ENCODE peak calls at places on chromosomes 13 and 19, in six cellular contexts. One of them, this sample, is unnamed.

GRCh38 chr13:89163081-89163480 is 1491.9 kb downstream of the SLITRK5 start:
- DNase-seq in activated CD4-positive, CD25-positive, alpha-beta regulatory T cell treated with anti-CD3 and anti-CD28 coated beads, Interleukin-2, amount 50 U/mL, for 72 hours: no peak
- DNase-seq in renal cortical epithelial cell: no peak
- DNase-seq in activated naive CD8-positive, alpha-beta T cell treated with anti-CD3 and anti-CD28 coated beads, Interleukin-2, amount 50 U/mL, for 24 hours: no peak
- DNase-seq in GM04503: no peak
- DNase-seq in foreskin fibroblast: no peak
- DNase-seq in this sample: no peak

GRCh38 chr13:21567714-21568113 is 36.3 kb downstream of the MICU2 start:
- DNase-seq in activated CD4-positive, CD25-positive, alpha-beta regulatory T cell treated with anti-CD3 and anti-CD28 coated beads, Interleukin-2, amount 50 U/mL, for 72 hours: no peak
- DNase-seq in foreskin fibroblast: no peak
- DNase-seq in activated naive CD8-positive, alpha-beta T cell treated with anti-CD3 and anti-CD28 coated beads, Interleukin-2, amount 50 U/mL, for 24 hours: no peak
- DNase-seq in GM04503: no peak
- DNase-seq in renal cortical epithelial cell: peak; percentile 34
- DNase-seq in this sample: no peak

GRCh38 chr13:40149611-40150283 is 494.3 kb downstream of the COG6 start:
- DNase-seq in activated CD4-positive, CD25-positive, alpha-beta regulatory T cell treated with anti-CD3 and anti-CD28 coated beads, Interleukin-2, amount 50 U/mL, for 72 hours: no peak
- DNase-seq in GM04503: peak; percentile 29
- DNase-seq in activated naive CD8-positive, alpha-beta T cell treated with anti-CD3 and anti-CD28 coated beads, Interleukin-2, amount 50 U/mL, for 24 hours: no peak
- DNase-seq in foreskin fibroblast: peak; percentile 76
- DNase-seq in renal cortical epithelial cell: peak; percentile 98
- DNase-seq in this sample: peak; percentile 50

GRCh38 chr13:99356216-99357089 is 49.3 kb upstream of the GPR183 start:
- DNase-seq in GM04503: peak; percentile 65
- DNase-seq in activated CD4-positive, CD25-positive, alpha-beta regulatory T cell treated with anti-CD3 and anti-CD28 coated beads, Interleukin-2, amount 50 U/mL, for 72 hours: peak; percentile 47
- DNase-seq in renal cortical epithelial cell: peak; percentile 49
- DNase-seq in activated naive CD8-positive, alpha-beta T cell treated with anti-CD3 and anti-CD28 coated beads, Interleukin-2, amount 50 U/mL, for 24 hours: no peak
- DNase-seq in foreskin fibroblast: no peak
- DNase-seq in this sample: no peak

GRCh38 chr19:55703790-55704215 is 28.8 kb downstream of the EPN1 start:
- DNase-seq in activated CD4-positive, CD25-positive, alpha-beta regulatory T cell treated with anti-CD3 and anti-CD28 coated beads, Interleukin-2, amount 50 U/mL, for 72 hours: peak; percentile 65
- DNase-seq in renal cortical epithelial cell: no peak
- DNase-seq in activated naive CD8-positive, alpha-beta T cell treated with anti-CD3 and anti-CD28 coated beads, Interleukin-2, amount 50 U/mL, for 24 hours: peak; percentile 57
- DNase-seq in foreskin fibroblast: peak; percentile 12
- DNase-seq in GM04503: no peak
- DNase-seq in this sample: no peak

GRCh38 chr13:84088996-84089395 is 206.7 kb upstream of the SLITRK1 start:
- DNase-seq in activated CD4-positive, CD25-positive, alpha-beta regulatory T cell treated with anti-CD3 and anti-CD28 coated beads, Interleukin-2, amount 50 U/mL, for 72 hours: no peak
- DNase-seq in activated naive CD8-positive, alpha-beta T cell treated with anti-CD3 and anti-CD28 coated beads, Interleukin-2, amount 50 U/mL, for 24 hours: no peak
- DNase-seq in GM04503: no peak
- DNase-seq in foreskin fibroblast: no peak
- DNase-seq in renal cortical epithelial cell: no peak
- DNase-seq in this sample: no peak

GRCh38 chr13:40981949-40982348 is 37.2 kb downstream of the ELF1 start:
- DNase-seq in renal cortical epithelial cell: no peak
- DNase-seq in foreskin fibroblast: no peak
- DNase-seq in GM04503: no peak
- DNase-seq in activated CD4-positive, CD25-positive, alpha-beta regulatory T cell treated with anti-CD3 and anti-CD28 coated beads, Interleukin-2, amount 50 U/mL, for 72 hours: no peak
- DNase-seq in activated naive CD8-positive, alpha-beta T cell treated with anti-CD3 and anti-CD28 coated beads, Interleukin-2, amount 50 U/mL, for 24 hours: no peak
- DNase-seq in this sample: no peak

GRCh38 chr13:50526771-50527567 is 316.5 kb downstream of the DLEU7 start:
- DNase-seq in activated naive CD8-positive, alpha-beta T cell treated with anti-CD3 and anti-CD28 coated beads, Interleukin-2, amount 50 U/mL, for 24 hours: no peak
- DNase-seq in activated CD4-positive, CD25-positive, alpha-beta regulatory T cell treated with anti-CD3 and anti-CD28 coated beads, Interleukin-2, amount 50 U/mL, for 72 hours: no peak
- DNase-seq in GM04503: no peak
- DNase-seq in renal cortical epithelial cell: peak; percentile 67
- DNase-seq in foreskin fibroblast: no peak
- DNase-seq in this sample: no peak

GRCh38 chr13:44368062-44368591 is 5.5 kb upstream of the SERP2 start:
- DNase-seq in activated CD4-positive, CD25-positive, alpha-beta regulatory T cell treated with anti-CD3 and anti-CD28 coated beads, Interleukin-2, amount 50 U/mL, for 72 hours: no peak
- DNase-seq in renal cortical epithelial cell: no peak
- DNase-seq in GM04503: no peak
- DNase-seq in foreskin fibroblast: peak; percentile 84
- DNase-seq in activated naive CD8-positive, alpha-beta T cell treated with anti-CD3 and anti-CD28 coated beads, Interleukin-2, amount 50 U/mL, for 24 hours: no peak
- DNase-seq in this sample: no peak

GRCh38 chr13:76231522-76232167 is 595.5 kb downstream of the LMO7 start:
- DNase-seq in foreskin fibroblast: no peak
- DNase-seq in renal cortical epithelial cell: no peak
- DNase-seq in activated CD4-positive, CD25-positive, alpha-beta regulatory T cell treated with anti-CD3 and anti-CD28 coated beads, Interleukin-2, amount 50 U/mL, for 72 hours: no peak
- DNase-seq in GM04503: no peak
- DNase-seq in activated naive CD8-positive, alpha-beta T cell treated with anti-CD3 and anti-CD28 coated beads, Interleukin-2, amount 50 U/mL, for 24 hours: no peak
- DNase-seq in this sample: no peak

GRCh38 chr13:48977973-48978372 is 2.3 kb downstream of the FNDC3A start:
- DNase-seq in activated CD4-positive, CD25-positive, alpha-beta regulatory T cell treated with anti-CD3 and anti-CD28 coated beads, Interleukin-2, amount 50 U/mL, for 72 hours: no peak
- DNase-seq in GM04503: peak; percentile 8
- DNase-seq in foreskin fibroblast: peak; percentile 28
- DNase-seq in activated naive CD8-positive, alpha-beta T cell treated with anti-CD3 and anti-CD28 coated beads, Interleukin-2, amount 50 U/mL, for 24 hours: no peak
- DNase-seq in renal cortical epithelial cell: no peak
- DNase-seq in this sample: no peak

GRCh38 chr13:29767006-29767405 is 83.4 kb downstream of the UBL3 start:
- DNase-seq in foreskin fibroblast: no peak
- DNase-seq in GM04503: no peak
- DNase-seq in activated naive CD8-positive, alpha-beta T cell treated with anti-CD3 and anti-CD28 coated beads, Interleukin-2, amount 50 U/mL, for 24 hours: no peak
- DNase-seq in renal cortical epithelial cell: no peak
- DNase-seq in activated CD4-positive, CD25-positive, alpha-beta regulatory T cell treated with anti-CD3 and anti-CD28 coated beads, Interleukin-2, amount 50 U/mL, for 72 hours: no peak
- DNase-seq in this sample: no peak

GRCh38 chr19:19461671-19462622 is 53.4 kb downstream of the TSSK6 start:
- DNase-seq in renal cortical epithelial cell: no peak
- DNase-seq in activated naive CD8-positive, alpha-beta T cell treated with anti-CD3 and anti-CD28 coated beads, Interleukin-2, amount 50 U/mL, for 24 hours: peak; percentile 42
- DNase-seq in foreskin fibroblast: peak; percentile 54
- DNase-seq in activated CD4-positive, CD25-positive, alpha-beta regulatory T cell treated with anti-CD3 and anti-CD28 coated beads, Interleukin-2, amount 50 U/mL, for 72 hours: no peak
- DNase-seq in GM04503: no peak
- DNase-seq in this sample: no peak

GRCh38 chr19:10193666-10194499 is 870 bp downstream of the DNMT1 start:
- DNase-seq in GM04503: no peak
- DNase-seq in activated CD4-positive, CD25-positive, alpha-beta regulatory T cell treated with anti-CD3 and anti-CD28 coated beads, Interleukin-2, amount 50 U/mL, for 72 hours: no peak
- DNase-seq in foreskin fibroblast: peak; percentile 60
- DNase-seq in activated naive CD8-positive, alpha-beta T cell treated with anti-CD3 and anti-CD28 coated beads, Interleukin-2, amount 50 U/mL, for 24 hours: peak; percentile 47
- DNase-seq in renal cortical epithelial cell: peak; percentile 45
- DNase-seq in this sample: no peak

GRCh38 chr13:72255908-72256307 is 388.9 kb upstream of the DACH1 start:
- DNase-seq in activated CD4-positive, CD25-positive, alpha-beta regulatory T cell treated with anti-CD3 and anti-CD28 coated beads, Interleukin-2, amount 50 U/mL, for 72 hours: no peak
- DNase-seq in foreskin fibroblast: no peak
- DNase-seq in activated naive CD8-positive, alpha-beta T cell treated with anti-CD3 and anti-CD28 coated beads, Interleukin-2, amount 50 U/mL, for 24 hours: no peak
- DNase-seq in GM04503: no peak
- DNase-seq in renal cortical epithelial cell: peak; percentile 66
- DNase-seq in this sample: peak; percentile 33

GRCh38 chr19:1618157-1619093 is 13.2 kb upstream of the UQCR11 start:
- DNase-seq in activated naive CD8-positive, alpha-beta T cell treated with anti-CD3 and anti-CD28 coated beads, Interleukin-2, amount 50 U/mL, for 24 hours: peak; percentile 40
- DNase-seq in activated CD4-positive, CD25-positive, alpha-beta regulatory T cell treated with anti-CD3 and anti-CD28 coated beads, Interleukin-2, amount 50 U/mL, for 72 hours: no peak
- DNase-seq in foreskin fibroblast: peak; percentile 10
- DNase-seq in renal cortical epithelial cell: peak; percentile 11
- DNase-seq in GM04503: no peak
- DNase-seq in this sample: no peak

GRCh38 chr19:32040246-32040645 is 305.2 kb upstream of the ZNF507 start:
- DNase-seq in foreskin fibroblast: no peak
- DNase-seq in activated CD4-positive, CD25-positive, alpha-beta regulatory T cell treated with anti-CD3 and anti-CD28 coated beads, Interleukin-2, amount 50 U/mL, for 72 hours: no peak
- DNase-seq in activated naive CD8-positive, alpha-beta T cell treated with anti-CD3 and anti-CD28 coated beads, Interleukin-2, amount 50 U/mL, for 24 hours: no peak
- DNase-seq in renal cortical epithelial cell: no peak
- DNase-seq in GM04503: no peak
- DNase-seq in this sample: no peak

GRCh38 chr13:48660356-48661076 is 6.8 kb downstream of the CYSLTR2 start:
- DNase-seq in activated CD4-positive, CD25-positive, alpha-beta regulatory T cell treated with anti-CD3 and anti-CD28 coated beads, Interleukin-2, amount 50 U/mL, for 72 hours: no peak
- DNase-seq in renal cortical epithelial cell: no peak
- DNase-seq in GM04503: no peak
- DNase-seq in foreskin fibroblast: no peak
- DNase-seq in activated naive CD8-positive, alpha-beta T cell treated with anti-CD3 and anti-CD28 coated beads, Interleukin-2, amount 50 U/mL, for 24 hours: no peak
- DNase-seq in this sample: no peak

GRCh38 chr19:15296841-15297415 is 35.4 kb downstream of the BRD4 start:
- DNase-seq in renal cortical epithelial cell: no peak
- DNase-seq in activated naive CD8-positive, alpha-beta T cell treated with anti-CD3 and anti-CD28 coated beads, Interleukin-2, amount 50 U/mL, for 24 hours: no peak
- DNase-seq in activated CD4-positive, CD25-positive, alpha-beta regulatory T cell treated with anti-CD3 and anti-CD28 coated beads, Interleukin-2, amount 50 U/mL, for 72 hours: no peak
- DNase-seq in GM04503: no peak
- DNase-seq in foreskin fibroblast: no peak
- DNase-seq in this sample: no peak

GRCh38 chr13:49858183-49858856 is 65.8 kb upstream of the KPNA3 start:
- DNase-seq in foreskin fibroblast: peak; percentile 97
- DNase-seq in activated naive CD8-positive, alpha-beta T cell treated with anti-CD3 and anti-CD28 coated beads, Interleukin-2, amount 50 U/mL, for 24 hours: no peak
- DNase-seq in GM04503: peak; percentile 75
- DNase-seq in renal cortical epithelial cell: peak; percentile 94
- DNase-seq in activated CD4-positive, CD25-positive, alpha-beta regulatory T cell treated with anti-CD3 and anti-CD28 coated beads, Interleukin-2, amount 50 U/mL, for 72 hours: no peak
- DNase-seq in this sample: peak; percentile 74

GRCh38 chr19:17753976-17754375 is 2.7 kb downstream of the FCHO1 start:
- DNase-seq in foreskin fibroblast: no peak
- DNase-seq in activated naive CD8-positive, alpha-beta T cell treated with anti-CD3 and anti-CD28 coated beads, Interleukin-2, amount 50 U/mL, for 24 hours: no peak
- DNase-seq in GM04503: no peak
- DNase-seq in activated CD4-positive, CD25-positive, alpha-beta regulatory T cell treated with anti-CD3 and anti-CD28 coated beads, Interleukin-2, amount 50 U/mL, for 72 hours: no peak
- DNase-seq in renal cortical epithelial cell: no peak
- DNase-seq in this sample: no peak

GRCh38 chr19:14081797-14082674 is 3.5 kb downstream of the C19orf67 start:
- DNase-seq in foreskin fibroblast: no peak
- DNase-seq in renal cortical epithelial cell: no peak
- DNase-seq in activated naive CD8-positive, alpha-beta T cell treated with anti-CD3 and anti-CD28 coated beads, Interleukin-2, amount 50 U/mL, for 24 hours: peak; percentile 39
- DNase-seq in GM04503: no peak
- DNase-seq in activated CD4-positive, CD25-positive, alpha-beta regulatory T cell treated with anti-CD3 and anti-CD28 coated beads, Interleukin-2, amount 50 U/mL, for 72 hours: no peak
- DNase-seq in this sample: peak; percentile 81

GRCh38 chr13:30353601-30354000 is 46.2 kb upstream of the KATNAL1 start:
- DNase-seq in activated naive CD8-positive, alpha-beta T cell treated with anti-CD3 and anti-CD28 coated beads, Interleukin-2, amount 50 U/mL, for 24 hours: no peak
- DNase-seq in foreskin fibroblast: no peak
- DNase-seq in activated CD4-positive, CD25-positive, alpha-beta regulatory T cell treated with anti-CD3 and anti-CD28 coated beads, Interleukin-2, amount 50 U/mL, for 72 hours: no peak
- DNase-seq in GM04503: no peak
- DNase-seq in renal cortical epithelial cell: no peak
- DNase-seq in this sample: no peak

GRCh38 chr13:35470671-35471465 is 5.6 kb downstream of the MAB21L1 start:
- DNase-seq in activated naive CD8-positive, alpha-beta T cell treated with anti-CD3 and anti-CD28 coated beads, Interleukin-2, amount 50 U/mL, for 24 hours: no peak
- DNase-seq in renal cortical epithelial cell: peak; percentile 8
- DNase-seq in GM04503: no peak
- DNase-seq in foreskin fibroblast: peak; percentile 77
- DNase-seq in activated CD4-positive, CD25-positive, alpha-beta regulatory T cell treated with anti-CD3 and anti-CD28 coated beads, Interleukin-2, amount 50 U/mL, for 72 hours: no peak
- DNase-seq in this sample: no peak

GRCh38 chr13:23561261-23561660 is 9.0 kb upstream of the TNFRSF19 start:
- DNase-seq in foreskin fibroblast: no peak
- DNase-seq in activated naive CD8-positive, alpha-beta T cell treated with anti-CD3 and anti-CD28 coated beads, Interleukin-2, amount 50 U/mL, for 24 hours: no peak
- DNase-seq in activated CD4-positive, CD25-positive, alpha-beta regulatory T cell treated with anti-CD3 and anti-CD28 coated beads, Interleukin-2, amount 50 U/mL, for 72 hours: no peak
- DNase-seq in renal cortical epithelial cell: no peak
- DNase-seq in GM04503: no peak
- DNase-seq in this sample: no peak

GRCh38 chr13:84315527-84315926 is 433.3 kb upstream of the SLITRK1 start:
- DNase-seq in activated CD4-positive, CD25-positive, alpha-beta regulatory T cell treated with anti-CD3 and anti-CD28 coated beads, Interleukin-2, amount 50 U/mL, for 72 hours: no peak
- DNase-seq in renal cortical epithelial cell: no peak
- DNase-seq in foreskin fibroblast: no peak
- DNase-seq in activated naive CD8-positive, alpha-beta T cell treated with anti-CD3 and anti-CD28 coated beads, Interleukin-2, amount 50 U/mL, for 24 hours: no peak
- DNase-seq in GM04503: no peak
- DNase-seq in this sample: no peak

GRCh38 chr19:38032951-38033350 is 125.9 kb downstream of the SIPA1L3 start:
- DNase-seq in foreskin fibroblast: no peak
- DNase-seq in renal cortical epithelial cell: no peak
- DNase-seq in activated naive CD8-positive, alpha-beta T cell treated with anti-CD3 and anti-CD28 coated beads, Interleukin-2, amount 50 U/mL, for 24 hours: no peak
- DNase-seq in GM04503: no peak
- DNase-seq in activated CD4-positive, CD25-positive, alpha-beta regulatory T cell treated with anti-CD3 and anti-CD28 coated beads, Interleukin-2, amount 50 U/mL, for 72 hours: no peak
- DNase-seq in this sample: no peak

GRCh38 chr13:36848228-36848982 is 29.4 kb downstream of the RFXAP start:
- DNase-seq in GM04503: no peak
- DNase-seq in activated naive CD8-positive, alpha-beta T cell treated with anti-CD3 and anti-CD28 coated beads, Interleukin-2, amount 50 U/mL, for 24 hours: peak; percentile 12
- DNase-seq in foreskin fibroblast: no peak
- DNase-seq in renal cortical epithelial cell: peak; percentile 44
- DNase-seq in activated CD4-positive, CD25-positive, alpha-beta regulatory T cell treated with anti-CD3 and anti-CD28 coated beads, Interleukin-2, amount 50 U/mL, for 72 hours: no peak
- DNase-seq in this sample: no peak

GRCh38 chr19:19026299-19026971 is 6.9 kb downstream of the SUGP2 start:
- DNase-seq in activated CD4-positive, CD25-positive, alpha-beta regulatory T cell treated with anti-CD3 and anti-CD28 coated beads, Interleukin-2, amount 50 U/mL, for 72 hours: no peak
- DNase-seq in foreskin fibroblast: no peak
- DNase-seq in activated naive CD8-positive, alpha-beta T cell treated with anti-CD3 and anti-CD28 coated beads, Interleukin-2, amount 50 U/mL, for 24 hours: no peak
- DNase-seq in GM04503: no peak
- DNase-seq in renal cortical epithelial cell: peak; percentile 64
- DNase-seq in this sample: no peak

GRCh38 chr13:85528578-85529215 is 270.5 kb downstream of the SLITRK6 start:
- DNase-seq in foreskin fibroblast: peak; percentile 77
- DNase-seq in GM04503: peak; percentile 74
- DNase-seq in activated naive CD8-positive, alpha-beta T cell treated with anti-CD3 and anti-CD28 coated beads, Interleukin-2, amount 50 U/mL, for 24 hours: no peak
- DNase-seq in activated CD4-positive, CD25-positive, alpha-beta regulatory T cell treated with anti-CD3 and anti-CD28 coated beads, Interleukin-2, amount 50 U/mL, for 72 hours: no peak
- DNase-seq in renal cortical epithelial cell: no peak
- DNase-seq in this sample: no peak

GRCh38 chr19:369876-370275 is 25.3 kb upstream of the MIER2 start:
- DNase-seq in renal cortical epithelial cell: no peak
- DNase-seq in foreskin fibroblast: no peak
- DNase-seq in activated CD4-positive, CD25-positive, alpha-beta regulatory T cell treated with anti-CD3 and anti-CD28 coated beads, Interleukin-2, amount 50 U/mL, for 72 hours: no peak
- DNase-seq in activated naive CD8-positive, alpha-beta T cell treated with anti-CD3 and anti-CD28 coated beads, Interleukin-2, amount 50 U/mL, for 24 hours: no peak
- DNase-seq in GM04503: no peak
- DNase-seq in this sample: no peak

GRCh38 chr19:10228925-10229324 is 2.2 kb downstream of the S1PR2 start:
- DNase-seq in GM04503: no peak
- DNase-seq in foreskin fibroblast: no peak
- DNase-seq in renal cortical epithelial cell: peak; percentile 32
- DNase-seq in activated naive CD8-positive, alpha-beta T cell treated with anti-CD3 and anti-CD28 coated beads, Interleukin-2, amount 50 U/mL, for 24 hours: peak; percentile 36
- DNase-seq in activated CD4-positive, CD25-positive, alpha-beta regulatory T cell treated with anti-CD3 and anti-CD28 coated beads, Interleukin-2, amount 50 U/mL, for 72 hours: no peak
- DNase-seq in this sample: no peak

This sample was measured in epithelial cell of prostate.